ENCODE peak calls at places on chromosomes 1 and 21, in five cellular contexts. P, D, C, U and X are unnamed samples.

GRCh38 chr1:19468397-19468956 is 16.9 kb downstream of the CAPZB start:
- DNase-seq in P (no peak), D (no peak), C (no peak), U (no peak), X (no peak)

GRCh38 chr1:215517441-215517891 is 49.6 kb upstream of the KCTD3 start:
- DNase-seq in P (peak), D (peak), C (no peak), U (no peak), X (peak)

GRCh38 chr1:234553241-234554156 is 56.5 kb downstream of the IRF2BP2 start:
- DNase-seq in P (no peak), D (no peak), C (no peak), U (peak), X (peak)

GRCh38 chr1:227265891-227266290 is 52.4 kb downstream of the CDC42BPA start:
- DNase-seq in P (no peak), D (no peak), C (no peak), U (no peak), X (no peak)

GRCh38 chr1:77350012-77350411 is 68.2 kb downstream of the AK5 start:
- DNase-seq in P (no peak), D (no peak), C (no peak), U (no peak), X (peak)

GRCh38 chr1:233230011-233230410 is 65.5 kb downstream of the PCNX2 start:
- DNase-seq in P (no peak), D (no peak), C (no peak), U (no peak), X (no peak)

GRCh38 chr21:35637431-35637830 is 422.9 kb downstream of the SETD4 start:
- DNase-seq in P (no peak), D (no peak), C (peak), U (peak), X (peak)

GRCh38 chr1:109151146-109151545 is 37.2 kb downstream of the ELAPOR1 start:
- DNase-seq in P (peak), D (peak), C (no peak), U (no peak), X (peak)

GRCh38 chr1:16348414-16349182 is 3.7 kb downstream of the FBXO42 start:
- DNase-seq in P (no peak), D (no peak), C (no peak), U (no peak), X (peak)

GRCh38 chr1:227318003-227318851 is at the start of gene CDC42BPA:
- DNase-seq in P (peak), D (peak), C (peak), U (peak), X (peak)

DNA sequence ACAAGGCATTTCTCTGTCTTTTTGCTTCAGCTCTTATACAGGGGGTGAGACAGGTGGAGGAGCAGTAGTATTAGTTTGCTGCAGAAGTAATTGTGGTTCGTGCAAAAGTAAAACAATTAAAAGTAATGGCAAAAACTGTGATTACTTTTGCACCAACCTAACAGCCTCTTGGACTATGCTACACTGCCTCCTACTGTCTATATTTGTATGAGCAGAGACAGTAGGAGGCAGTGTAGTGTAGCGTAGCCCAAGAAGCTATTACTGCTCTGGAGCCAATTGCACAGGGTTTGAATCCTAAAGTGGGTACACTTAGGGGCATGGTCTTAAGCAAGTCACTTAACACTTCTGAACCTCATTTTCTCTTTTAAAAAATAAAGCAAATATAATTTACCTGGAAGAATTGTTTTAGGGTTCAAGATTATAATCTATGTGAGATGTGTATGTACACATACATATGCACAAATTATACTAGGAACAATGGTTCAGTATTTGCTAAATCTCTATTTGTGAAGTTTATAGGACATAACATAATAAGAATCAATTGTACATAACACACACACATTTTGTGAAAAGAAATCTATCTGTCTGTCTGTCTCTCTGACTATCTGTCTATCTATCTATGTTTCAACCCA is 103.8 kb downstream of the BRINP3 start:
- DNase-seq in P (peak), D (peak), C (no peak), U (no peak), X (no peak)
- TF ChIP-seq CTCF in P (peak), D (peak), C (no peak), U (no peak), X (no peak)

GRCh38 chr1:68057050-68057449 is 6.6 kb upstream of the DIRAS3 start:
- DNase-seq in P (no peak), D (no peak), C (no peak), U (no peak), X (no peak)

DNA sequence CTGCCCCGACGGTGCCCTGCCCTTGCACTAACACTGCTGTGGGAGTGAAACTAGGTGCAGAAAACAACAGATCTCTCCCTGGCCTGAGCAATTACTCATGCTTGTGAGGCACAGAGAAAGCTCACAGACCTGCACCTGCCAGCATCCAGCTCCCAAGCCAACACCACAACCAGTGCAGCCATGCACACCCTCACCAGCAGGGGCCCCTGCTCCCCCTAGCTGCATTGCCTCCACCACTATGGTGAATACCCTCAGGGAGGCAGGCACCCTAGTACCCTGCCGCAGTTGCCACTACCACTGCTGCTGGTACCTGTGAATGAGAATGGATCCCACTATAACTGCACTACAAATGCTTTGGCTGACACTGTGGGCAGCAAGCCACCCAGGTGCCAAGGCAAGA is 7.1 kb upstream of the DIRAS3 start:
- DNase-seq in P (no peak), D (peak), C (no peak), U (no peak), X (no peak)
- TF ChIP-seq CTCF in P (peak), D (peak), C (no peak), U (no peak), X (no peak)

GRCh38 chr1:1231400-1232223 is at the start of gene SDF4:
- DNase-seq in P (peak), D (peak), C (peak), U (peak), X (peak)
- TF ChIP-seq CTCF in P (no peak), D (no peak), C (no peak), U (no peak), X (no peak)

GRCh38 chr1:43140010-43140409 is 32.1 kb downstream of the EBNA1BP2 start:
- DNase-seq in P (no peak), D (no peak), C (no peak), U (no peak), X (no peak)

GRCh38 chr1:43140583-43140982 is 31.5 kb downstream of the EBNA1BP2 start:
- DNase-seq in P (no peak), D (no peak), C (no peak), U (no peak), X (no peak)

GRCh38 chr1:43147625-43148319 is 24.3 kb downstream of the EBNA1BP2 start:
- DNase-seq in P (peak), D (peak), C (peak), U (no peak), X (peak)

GRCh38 chr1:43144228-43144627 is 27.9 kb downstream of the EBNA1BP2 start:
- DNase-seq in P (no peak), D (no peak), C (no peak), U (no peak), X (peak)

GRCh38 chr1:43143441-43143888 is 28.6 kb downstream of the EBNA1BP2 start:
- DNase-seq in P (peak), D (peak), C (no peak), U (no peak), X (no peak)
- TF ChIP-seq CTCF in P (peak), D (peak), C (no peak), U (no peak), X (peak)

GRCh38 chr1:113811888-113812660 is at the start of gene RSBN1:
- DNase-seq in P (peak), D (peak), C (peak), U (peak), X (peak)
- TF ChIP-seq CTCF in P (no peak), D (no peak), C (no peak), U (no peak), X (peak)